ENCODE peak calls at places on chromosomes 12 and 14, in nine cellular contexts. H is left lung, W is cardiac muscle cell, F is lung, T is tibial artery, N is heart left ventricle, Z is HepG2, S is pancreas, P is upper lobe of right lung. U is an unnamed sample.

GRCh38 chr12:84911331-84912190 is 1.0 kb downstream of the SLC6A15 start:
- DNase-seq in H (peak; percentile 40), W (peak; percentile 72), F (no peak), T (peak; percentile 35), N (peak; percentile 58), Z (no peak), S (peak; percentile 28), P (peak; percentile 68), U (peak; percentile 45)

GRCh38 chr14:102058146-102058545 is 28.7 kb downstream of the HSP90AA1 start:
- DNase-seq in H (no peak), W (no peak), F (no peak), T (no peak), N (no peak), Z (no peak), S (no peak), P (no peak), U (no peak)

GRCh38 chr14:73759714-73760597 is 45.8 kb upstream of the PNMA1 start:
- DNase-seq in H (peak; percentile 98), W (peak; percentile 96), F (peak; percentile 96), T (peak; percentile 98), N (peak; percentile 97), Z (peak; percentile 96), S (peak; percentile 98), P (peak; percentile 98), U (peak; percentile 98)

GRCh38 chr12:32860182-32860581 is 36.4 kb downstream of the PKP2 start:
- DNase-seq in H (no peak), W (peak; percentile 51), F (no peak), T (no peak), N (no peak), Z (no peak), S (no peak), P (no peak), U (no peak)

GRCh38 chr12:50402270-50403000 is 1.8 kb downstream of the LARP4 start:
- DNase-seq in H (no peak), W (no peak), F (no peak), T (no peak), N (no peak), Z (no peak), S (no peak), P (no peak), U (no peak)

GRCh38 chr12:26891704-26892103 is 46.1 kb downstream of the INTS13 start:
- DNase-seq in H (no peak), W (no peak), F (no peak), T (no peak), N (no peak), Z (no peak), S (no peak), P (no peak), U (no peak)

GRCh38 chr12:124565071-124565491 is 2.3 kb downstream of the NCOR2 start:
- DNase-seq in H (no peak), W (no peak), F (no peak), T (no peak), N (no peak), Z (no peak), S (no peak), P (no peak), U (no peak)

GRCh38 chr12:32843528-32844095 is 53.0 kb downstream of the PKP2 start:
- DNase-seq in H (no peak), W (no peak), F (no peak), T (no peak), N (no peak), Z (no peak), S (no peak), P (no peak), U (no peak)

GRCh38 chr14:103696466-103697071 is 18.7 kb downstream of the XRCC3 start:
- DNase-seq in H (peak; percentile 32), W (no peak), F (no peak), T (no peak), N (peak; percentile 86), Z (no peak), S (no peak), P (peak; percentile 51), U (no peak)

GRCh38 chr14:65826946-65827345 is 414.4 kb downstream of the FUT8 start:
- DNase-seq in H (no peak), W (no peak), F (no peak), T (no peak), N (no peak), Z (no peak), S (no peak), P (no peak), U (no peak)

GRCh38 chr12:47277972-47278448 is 198.3 kb upstream of the AMIGO2 start:
- DNase-seq in H (no peak), W (no peak), F (no peak), T (no peak), N (no peak), Z (no peak), S (no peak), P (no peak), U (no peak)

GRCh38 chr12:115617391-115617790 is 660.1 kb downstream of the MED13L start:
- DNase-seq in H (no peak), W (no peak), F (no peak), T (no peak), N (no peak), Z (no peak), S (no peak), P (no peak), U (no peak)

GRCh38 chr12:77087427-77087826 is 22.1 kb upstream of the E2F7 start:
- DNase-seq in H (no peak), W (no peak), F (no peak), T (no peak), N (no peak), Z (no peak), S (no peak), P (no peak), U (no peak)

GRCh38 chr14:104140213-104140462 is 1.8 kb downstream of the KIF26A start:
- DNase-seq in H (peak; percentile 25), W (no peak), F (no peak), T (no peak), N (peak; percentile 56), Z (no peak), S (peak; percentile 12), P (peak; percentile 57), U (no peak)

GRCh38 chr12:65755596-65755978 is 68.7 kb upstream of the HMGA2 start:
- DNase-seq in H (no peak), W (no peak), F (no peak), T (no peak), N (no peak), Z (no peak), S (no peak), P (no peak), U (no peak)

GRCh38 chr14:105856676-105857222 is 330.4 kb downstream of the TMEM121 start:
- DNase-seq in H (peak; percentile 17), W (no peak), F (no peak), T (no peak), N (no peak), Z (no peak), S (no peak), P (no peak), U (peak; percentile 12)

GRCh38 chr14:105853907-105854599 is 327.7 kb downstream of the TMEM121 start:
- DNase-seq in H (peak; percentile 31), W (no peak), F (no peak), T (peak; percentile 11), N (peak; percentile 45), Z (no peak), S (no peak), P (no peak), U (peak; percentile 19)

GRCh38 chr14:105854600-105855245 is 328.3 kb downstream of the TMEM121 start:
- DNase-seq in H (no peak), W (no peak), F (no peak), T (peak; percentile 11), N (peak; percentile 55), Z (no peak), S (no peak), P (no peak), U (no peak)

GRCh38 chr14:105855893-105856675 is 329.7 kb downstream of the TMEM121 start:
- DNase-seq in H (peak; percentile 30), W (no peak), F (no peak), T (no peak), N (peak; percentile 44), Z (no peak), S (no peak), P (peak; percentile 60), U (peak; percentile 14)

GRCh38 chr14:105855246-105855892 is 329.0 kb downstream of the TMEM121 start:
- DNase-seq in H (peak; percentile 30), W (no peak), F (no peak), T (peak; percentile 5), N (peak; percentile 49), Z (no peak), S (no peak), P (peak; percentile 60), U (peak; percentile 23)
- H3K9me3 ChIP-seq in H (no peaks in the 10 kb centered on the region), W (no peaks in the 10 kb centered on the region), F (no peaks in the 10 kb centered on the region), T (no peaks in the 10 kb centered on the region), N (no peaks in the 10 kb centered on the region), Z (no peaks in the 10 kb centered on the region), S (no peaks in the 10 kb centered on the region), P (no peaks in the 10 kb centered on the region), U (no peaks in the 10 kb centered on the region)

GRCh38 chr12:30395190-30395589 is 300.5 kb downstream of the IPO8 start:
- DNase-seq in H (no peak), W (no peak), F (no peak), T (no peak), N (no peak), Z (no peak), S (no peak), P (no peak), U (no peak)
- H3K9me3 ChIP-seq in H (no peaks in the 10 kb centered on the region), W (no peaks in the 10 kb centered on the region), F (no peaks in the 10 kb centered on the region), T (no peaks in the 10 kb centered on the region), N (no peaks in the 10 kb centered on the region), Z (peaks cover 83% of the 10 kb centered on the region), S (no peaks in the 10 kb centered on the region), P (no peaks in the 10 kb centered on the region), U (peaks cover 35% of the 10 kb centered on the region)

GRCh38 chr12:38025916-38026315 is 290.7 kb upstream of the ALG10B start:
- DNase-seq in H (no peak), W (no peak), F (no peak), T (no peak), N (no peak), Z (no peak), S (no peak), P (no peak), U (no peak)
- H3K9me3 ChIP-seq in H (no peaks in the 10 kb centered on the region), W (peaks cover 2% of the 10 kb centered on the region), F (peaks cover 18% of the 10 kb centered on the region), T (peaks cover 18% of the 10 kb centered on the region), N (peaks cover 7% of the 10 kb centered on the region), Z (peaks cover 99% of the 10 kb centered on the region), S (no peaks in the 10 kb centered on the region), P (peaks cover 23% of the 10 kb centered on the region), U (peaks cover 9% of the 10 kb centered on the region)

GRCh38 chr12:34350092-34351041 is 328.1 kb downstream of the ALG10 start:
- DNase-seq in H (no peak), W (no peak), F (no peak), T (no peak), N (no peak), Z (no peak), S (no peak), P (no peak), U (no peak)

GRCh38 chr12:34354239-34355200 is 332.2 kb downstream of the ALG10 start:
- DNase-seq in H (no peak), W (no peak), F (no peak), T (no peak), N (no peak), Z (no peak), S (no peak), P (no peak), U (peak; percentile 73)

GRCh38 chr12:34349673-34349961 is 327.3 kb downstream of the ALG10 start:
- DNase-seq in H (no peak), W (no peak), F (no peak), T (no peak), N (no peak), Z (no peak), S (no peak), P (no peak), U (no peak)

GRCh38 chr12:34348836-34349672 is 326.8 kb downstream of the ALG10 start:
- DNase-seq in H (no peak), W (no peak), F (no peak), T (no peak), N (no peak), Z (no peak), S (no peak), P (no peak), U (no peak)

GRCh38 chr12:34352098-34352497 is 329.8 kb downstream of the ALG10 start:
- DNase-seq in H (no peak), W (no peak), F (no peak), T (no peak), N (no peak), Z (no peak), S (no peak), P (no peak), U (no peak)
- H3K9me3 ChIP-seq in H (no peaks in the 10 kb centered on the region), W (no peaks in the 10 kb centered on the region), F (no peaks in the 10 kb centered on the region), T (peaks cover 71% of the 10 kb centered on the region), N (peaks cover 27% of the 10 kb centered on the region), Z (no peaks in the 10 kb centered on the region), S (no peaks in the 10 kb centered on the region), P (no peaks in the 10 kb centered on the region), U (peaks cover 9% of the 10 kb centered on the region)

U was measured in Caco-2.